ENCODE peak calls at places on chromosomes 11 and 22, in seven cellular contexts. W is HCEC 1CT; E is stimulated activated CD4-positive, alpha-beta T cell treated with anti-CD3 and anti-CD28 coated beads, TNF-alpha, amount 100 ng/mL, for 48 hours; D is M059J; Q is fibroblast of the aortic adventitia; H is thoracic aorta; N is activated T-helper 1 cell treated with anti-CD3 and anti-CD28 coated beads, Interleukin-12 subunit alpha, Interleukin-12 subunit beta, Interleukin-2, Interleukin-4 antibody, amounts not matched to agents 30 ng/mL and 10 ng/mL and 1 ng/mL, durations not matched to agents 14 hours and 24 hours and 36 hours. S is an unnamed sample.

GRCh38 chr22:36017661-36018091 is 10.9 kb downstream of the RBFOX2 start:
- DNase-seq in W (no peak), E (no peak), D (no peak), Q (no peak), H (no peak), N (no peak), S (no peak)

GRCh38 chr11:111335124-111335535 is 36.8 kb downstream of the POU2AF3 start:
- DNase-seq in W (no peak), E (no peak), D (no peak), Q (no peak), H (no peak), N (no peak), S (no peak)

GRCh38 chr22:36833073-36833472 is 16.2 kb upstream of the PVALB start:
- DNase-seq in W (no peak), E (no peak), D (no peak), Q (no peak), H (no peak), N (no peak), S (no peak)

GRCh38 chr11:62575837-62576236 is 2.1 kb upstream of the EEF1G start:
- DNase-seq in W (no peak), E (no peak), D (no peak), Q (no peak), H (no peak), N (no peak), S (no peak)

GRCh38 chr11:118406599-118407166 is 5.3 kb downstream of the ATP5MG start:
- DNase-seq in W (no peak), E (no peak), D (peak; percentile 19), Q (no peak), H (no peak), N (no peak), S (no peak)

GRCh38 chr11:11876458-11876857 is 34.7 kb downstream of the USP47 start:
- DNase-seq in W (peak; percentile 9), E (no peak), D (peak; percentile 52), Q (no peak), H (no peak), N (no peak), S (peak; percentile 15)

GRCh38 chr11:110538154-110538553 is 108.4 kb downstream of the FDX1 start:
- DNase-seq in W (no peak), E (no peak), D (no peak), Q (no peak), H (no peak), N (no peak), S (no peak)

GRCh38 chr22:45334068-45334467 is 24.3 kb downstream of the FAM118A start:
- DNase-seq in W (no peak), E (no peak), D (no peak), Q (peak; percentile 39), H (no peak), N (no peak), S (no peak)

GRCh38 chr11:31102316-31102715 is 267.2 kb downstream of the DCDC1 start:
- DNase-seq in W (no peak), E (no peak), D (no peak), Q (no peak), H (no peak), N (no peak), S (no peak)